ENCODE peak calls at places on chromosomes 2 and 18, in four cellular contexts. H is K562, R is H1, B is GM12878. K is an unnamed sample.

GRCh38 chr2:47072018-47072691 is 83.0 kb downstream of the STPG4 start:
- DNase-seq in H (no peak), R (no peak), B (no peak), K (no peak)

GRCh38 chr18:52343138-52343537 is 3.1 kb downstream of the DCC start:
- DNase-seq in H (no peak), R (no peak), B (no peak), K (no peak)

GRCh38 chr2:55627915-55628314 is 10.5 kb upstream of the PPP4R3B start:
- DNase-seq in H (no peak), R (no peak), B (no peak), K (no peak)

GRCh38 chr2:36578343-36579296 is 19.3 kb downstream of the FEZ2 start:
- DNase-seq in H (no peak), R (no peak), B (no peak), K (no peak)

GRCh38 chr18:55250729-55251128 is 291.5 kb upstream of the CCDC68 start:
- DNase-seq in H (peak; percentile 3), R (no peak), B (no peak), K (no peak)

GRCh38 chr18:13437801-13438506 is 219.4 kb downstream of the LDLRAD4 start:
- DNase-seq in H (no peak), R (no peak), B (no peak), K (no peak)

GRCh38 chr2:217943379-217944321 is 59.1 kb downstream of the TNS1 start:
- DNase-seq in H (peak; percentile 74), R (peak; percentile 83), B (no peak), K (peak; percentile 71)

GRCh38 chr2:240648650-240649275 is 23.5 kb downstream of the GPR35 start:
- DNase-seq in H (no peak), R (peak; percentile 47), B (no peak), K (no peak)

GRCh38 chr2:12131975-12132374 is 385.5 kb downstream of the LPIN1 start:
- DNase-seq in H (no peak), R (no peak), B (no peak), K (no peak)

GRCh38 chr2:133718688-133719201 is 150.5 kb upstream of the NCKAP5 start:
- DNase-seq in H (no peak), R (no peak), B (no peak), K (no peak)
- TF ChIP-seq CBX5 in H (no peak), R (no peak), B (no peak), K (no peak)

DNA sequence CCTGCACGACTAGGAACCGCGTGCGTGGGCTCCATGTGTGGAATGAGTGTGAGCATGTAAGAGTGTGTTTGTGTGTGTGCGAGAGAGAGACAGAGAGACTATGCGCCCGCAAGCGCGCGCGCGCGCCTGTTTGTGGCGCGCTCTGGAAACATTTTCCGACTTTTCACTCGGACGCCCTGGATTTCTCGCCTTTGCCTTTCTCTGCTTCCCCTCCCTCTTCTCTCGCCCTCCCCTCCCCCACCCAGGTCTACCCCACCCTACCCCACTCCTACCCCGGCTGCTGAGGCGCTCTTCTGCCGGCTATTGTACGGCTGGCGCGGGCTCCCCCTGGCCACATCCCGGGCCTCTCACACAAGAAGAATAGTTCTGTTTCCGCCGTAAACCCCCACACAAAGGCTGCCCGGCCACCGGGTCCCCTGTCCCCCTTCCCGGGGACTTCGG is 7.0 kb upstream of the SIX3 start:
- DNase-seq in H (no peak), R (peak; percentile 72), B (no peak), K (no peak)
- H3K4me2 ChIP-seq in H (no peak overlapping the region), R (peak overlapping the region; percentile 78), B (no peak overlapping the region), K (peak overlapping the region; percentile 77)

DNA sequence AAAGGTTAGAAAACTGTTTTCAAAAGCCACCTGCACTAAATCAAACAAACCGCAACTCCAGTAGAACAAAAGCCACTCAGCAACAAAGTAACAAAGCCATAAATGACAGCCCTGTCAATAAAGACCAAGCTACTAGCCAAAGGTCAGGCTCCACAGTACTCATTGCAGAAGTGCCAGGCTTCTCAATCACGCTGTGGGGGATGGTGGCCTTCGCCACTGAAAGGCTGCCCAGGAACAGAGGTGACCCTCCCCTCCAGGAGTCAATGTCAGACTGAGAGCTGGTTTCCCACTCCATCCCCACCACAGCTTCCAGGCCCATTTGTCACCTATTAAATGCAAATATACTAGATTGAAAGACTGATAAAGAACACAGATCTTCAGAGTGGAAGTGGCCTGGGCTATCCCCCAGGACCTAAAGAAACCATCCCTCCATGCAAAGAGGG is 5.9 kb downstream of the ATP8B1 start:
- DNase-seq in H (no peak), R (no peak), B (no peak), K (peak; percentile 93)
- TF ChIP-seq CBX5 in H (no peak), R (no peak), B (no peak), K (peak; percentile 92)

DNA sequence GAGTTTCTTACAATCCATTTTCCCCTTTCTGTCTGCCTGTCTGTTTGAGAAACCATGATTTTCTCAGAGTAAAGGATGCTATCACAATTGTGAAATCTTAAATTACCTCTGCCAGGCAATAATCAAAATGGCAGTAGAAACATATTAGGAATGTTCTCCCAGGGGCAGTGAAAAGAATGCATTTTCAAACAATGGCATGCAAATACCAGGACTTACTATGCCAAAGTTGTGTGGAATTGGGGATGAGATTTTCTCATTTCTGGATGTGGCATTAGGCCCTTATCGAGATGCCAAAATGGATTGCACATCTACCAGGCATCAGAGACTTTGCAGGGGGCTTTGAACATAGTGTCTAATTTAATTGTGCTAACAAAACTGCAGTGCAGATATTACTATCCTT is 821.4 kb downstream of the RNF144A start:
- DNase-seq in H (no peak), R (no peak), B (no peak), K (no peak)
- H3K4me2 ChIP-seq in H (no peak overlapping the region), R (no peak overlapping the region), B (no peak overlapping the region), K (no peak overlapping the region)

GRCh38 chr2:126979039-126979438 is 80.3 kb downstream of the TEX51 start:
- DNase-seq in H (no peak), R (no peak), B (no peak), K (no peak)
- TF ChIP-seq CBX5 in H (no peak), R (no peak), B (no peak), K (no peak)

GRCh38 chr2:168490916-168491605 is 35.0 kb downstream of the CERS6 start:
- DNase-seq in H (peak; percentile 25), R (no peak), B (no peak), K (no peak)
- H3K4me2 ChIP-seq in H (peak overlapping the region; percentile 78), R (no peak overlapping the region), B (peak overlapping the region; percentile 88), K (peak overlapping the region; percentile 74)

GRCh38 chr2:216082805-216083204 is 1.1 kb downstream of the TMEM169 start:
- DNase-seq in H (no peak), R (no peak), B (no peak), K (peak; percentile 40)
- TF ChIP-seq CBX5 in H (no peak), R (no peak), B (no peak), K (no peak)

DNA sequence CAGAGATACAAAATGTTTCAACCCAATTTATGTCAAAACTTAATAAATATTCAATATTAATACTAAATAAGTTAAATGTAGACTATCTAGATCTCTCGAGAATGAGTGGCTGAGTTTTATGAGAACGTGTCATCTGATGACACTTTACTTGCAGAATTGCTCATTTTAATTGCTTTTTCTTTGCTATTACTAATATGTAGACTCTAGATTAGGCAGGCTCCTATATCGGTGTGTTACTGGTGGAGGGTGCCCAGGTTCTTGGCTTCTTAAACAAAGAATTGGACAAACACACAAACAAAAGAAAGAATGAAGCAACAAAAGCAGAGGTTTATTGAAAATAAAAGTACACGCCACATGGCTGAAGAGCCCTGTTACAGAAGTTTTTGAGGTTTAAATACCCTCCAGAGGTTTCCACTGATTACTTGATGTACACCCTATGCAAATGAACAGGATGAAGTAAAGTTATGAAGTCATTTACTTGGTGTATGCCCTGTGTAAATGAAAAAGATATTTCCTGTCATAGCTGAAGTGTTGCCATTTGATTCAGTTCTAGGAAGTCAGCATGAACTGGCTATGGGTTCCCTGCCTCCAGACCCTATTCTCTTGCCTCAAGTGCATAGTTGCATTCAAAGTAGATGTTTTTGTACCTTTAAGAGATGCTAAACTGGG is 122.9 kb upstream of the ITGA4 start:
- DNase-seq in H (no peak), R (no peak), B (no peak), K (no peak)
- H3K4me2 ChIP-seq in H (no peak overlapping the region), R (no peak overlapping the region), B (no peak overlapping the region), K (no peak overlapping the region)

K was measured in HepG2.